ENCODE peak calls at places on chromosomes 6 and 20, in four cellular contexts. K is AG04449, Q is T follicular helper cell, V is GM13977. T is an unnamed sample.

GRCh38 chr6:164378330-164378729 is 931.1 kb downstream of the C6orf118 start:
- DNase-seq in K (no peak), V (no peak), Q (no peak), T (no peak)

GRCh38 chr6:25387483-25387882 is 108.3 kb downstream of the CARMIL1 start:
- DNase-seq in V (peak), Q (no peak), K (no peak), T (peak)

GRCh38 chr6:21109421-21110178 is 484.0 kb upstream of the SOX4 start:
- DNase-seq in K (peak), V (no peak), Q (no peak), T (no peak)

GRCh38 chr20:41643504-41643938 is 25.3 kb upstream of the CHD6 start:
- DNase-seq in V (no peak), Q (no peak), K (no peak), T (no peak)

GRCh38 chr6:168326294-168327261 is 7.0 kb upstream of the DACT2 start:
- DNase-seq in K (no peak), Q (no peak), V (no peak), T (no peak)

GRCh38 chr20:46699651-46700359 is 9.6 kb upstream of the SLC2A10 start:
- DNase-seq in Q (no peak), K (no peak), V (no peak), T (no peak)

GRCh38 chr6:165308926-165309731 is at the start of gene C6orf118:
- DNase-seq in V (no peak), Q (no peak), K (no peak), T (no peak)

GRCh38 chr6:150720774-150721233 is 121.1 kb downstream of the PLEKHG1 start:
- DNase-seq in Q (no peak), K (no peak), V (peak), T (peak)

GRCh38 chr6:84027340-84028183 is 6.0 kb upstream of the MRAP2 start:
- DNase-seq in Q (no peak), K (peak), V (no peak), T (no peak)

GRCh38 chr20:8454137-8454712 is 322.2 kb downstream of the PLCB1 start:
- DNase-seq in K (peak), V (peak), Q (no peak), T (no peak)

GRCh38 chr6:30685157-30685976 is 1.1 kb downstream of the PPP1R18 start:
- DNase-seq in V (peak), K (no peak), Q (no peak), T (peak)

GRCh38 chr6:145783796-145784195 is 30.8 kb downstream of the FBXO30 start:
- DNase-seq in Q (no peak), V (no peak), K (no peak), T (no peak)

GRCh38 chr6:76694779-76695178 is 622.3 kb upstream of the IMPG1 start:
- DNase-seq in V (no peak), K (no peak), Q (no peak), T (no peak)

GRCh38 chr6:26349964-26350857 is 14.8 kb upstream of the BTN3A2 start:
- DNase-seq in Q (no peak), K (no peak), V (no peak), T (no peak)

GRCh38 chr20:61788343-61788742 is 277.3 kb downstream of the TAF4 start:
- DNase-seq in K (no peak), V (no peak), Q (no peak), T (no peak)

GRCh38 chr6:8513174-8513573 is 77.8 kb upstream of the SLC35B3 start:
- DNase-seq in Q (no peak), K (no peak), V (no peak), T (no peak)

GRCh38 chr6:169795196-169795595 is 43.8 kb downstream of the ERMARD start:
- DNase-seq in K (no peak), V (no peak), Q (no peak), T (no peak)

GRCh38 chr6:16286151-16286522 is 47.8 kb downstream of the GMPR start:
- DNase-seq in K (no peak), Q (peak), V (peak), T (peak)

GRCh38 chr6:36803908-36804307 is 35.3 kb downstream of the CPNE5 start:
- DNase-seq in V (no peak), Q (no peak), K (no peak), T (no peak)

GRCh38 chr20:38764563-38765355 is 16.5 kb downstream of the ACTR5 start:
- DNase-seq in K (peak), Q (no peak), V (no peak), T (no peak)

GRCh38 chr6:1404066-1404712 is 14.8 kb downstream of the FOXF2 start:
- DNase-seq in K (no peak), Q (no peak), V (no peak), T (no peak)

T was measured in MM.1S.